ENCODE peak calls at places on chromosomes 13 and 19, in five cellular contexts. One of them, this sample, is unnamed.

GRCh38 chr13:70732611-70733010 is 624.4 kb upstream of the KLHL1 start:
- DNase-seq in adrenal gland: no peak
- DNase-seq in psoas muscle: no peak
- DNase-seq in RCC 7860: no peak
- DNase-seq in hippocampal formation: no peak
- DNase-seq in this sample: no peak

GRCh38 chr19:47109541-47110375 is 3.8 kb downstream of the ZC3H4 start:
- DNase-seq in hippocampal formation: peak; percentile 62
- DNase-seq in RCC 7860: no peak
- DNase-seq in psoas muscle: no peak
- DNase-seq in adrenal gland: no peak
- DNase-seq in this sample: no peak

GRCh38 chr13:43153436-43154082 is 130.2 kb downstream of the DNAJC15 start:
- DNase-seq in adrenal gland: no peak
- DNase-seq in RCC 7860: no peak
- DNase-seq in psoas muscle: no peak
- DNase-seq in hippocampal formation: no peak
- DNase-seq in this sample: no peak

GRCh38 chr13:113820813-113821651 is 42.8 kb downstream of the GAS6 start:
- DNase-seq in adrenal gland: peak; percentile 87
- DNase-seq in hippocampal formation: peak; percentile 92
- DNase-seq in psoas muscle: peak; percentile 95
- DNase-seq in RCC 7860: peak; percentile 96
- DNase-seq in this sample: peak; percentile 86

GRCh38 chr19:1631557-1632100 is 20.8 kb downstream of the TCF3 start:
- DNase-seq in psoas muscle: no peak
- DNase-seq in RCC 7860: no peak
- DNase-seq in adrenal gland: no peak
- DNase-seq in hippocampal formation: no peak
- DNase-seq in this sample: no peak

GRCh38 chr13:111429064-111429558 is 108.7 kb downstream of the TEX29 start:
- DNase-seq in hippocampal formation: peak; percentile 10
- DNase-seq in RCC 7860: no peak
- DNase-seq in psoas muscle: no peak
- DNase-seq in adrenal gland: peak; percentile 35
- DNase-seq in this sample: no peak

GRCh38 chr13:38687246-38688229 is 661 bp downstream of the FREM2 start:
- DNase-seq in hippocampal formation: no peak
- DNase-seq in psoas muscle: peak; percentile 63
- DNase-seq in RCC 7860: no peak
- DNase-seq in adrenal gland: no peak
- DNase-seq in this sample: no peak

GRCh38 chr13:78256479-78256878 is 337.8 kb upstream of the EDNRB start:
- DNase-seq in psoas muscle: no peak
- DNase-seq in RCC 7860: no peak
- DNase-seq in adrenal gland: no peak
- DNase-seq in hippocampal formation: no peak
- DNase-seq in this sample: no peak

GRCh38 chr13:33662392-33662791 is 155.6 kb upstream of the RFC3 start:
- DNase-seq in psoas muscle: no peak
- DNase-seq in adrenal gland: no peak
- DNase-seq in hippocampal formation: no peak
- DNase-seq in RCC 7860: no peak
- DNase-seq in this sample: no peak

GRCh38 chr13:32660227-32660626 is 74.0 kb downstream of the PDS5B start:
- DNase-seq in RCC 7860: no peak
- DNase-seq in hippocampal formation: no peak
- DNase-seq in adrenal gland: no peak
- DNase-seq in psoas muscle: no peak
- DNase-seq in this sample: no peak

GRCh38 chr13:81487151-81487550 is 1146.2 kb upstream of the SPRY2 start:
- DNase-seq in adrenal gland: no peak
- DNase-seq in RCC 7860: no peak
- DNase-seq in psoas muscle: no peak
- DNase-seq in hippocampal formation: no peak
- DNase-seq in this sample: no peak

GRCh38 chr19:29834991-29835390 is 23.2 kb downstream of the CCNE1 start:
- DNase-seq in RCC 7860: no peak
- DNase-seq in hippocampal formation: no peak
- DNase-seq in psoas muscle: no peak
- DNase-seq in adrenal gland: no peak
- DNase-seq in this sample: no peak

GRCh38 chr13:114108894-114109293 is 23.5 kb downstream of the RASA3 start:
- DNase-seq in hippocampal formation: no peak
- DNase-seq in psoas muscle: peak; percentile 44
- DNase-seq in adrenal gland: peak; percentile 6
- DNase-seq in RCC 7860: no peak
- DNase-seq in this sample: no peak

GRCh38 chr13:46171223-46171622 is 10.8 kb downstream of the LCP1 start:
- DNase-seq in hippocampal formation: no peak
- DNase-seq in RCC 7860: no peak
- DNase-seq in psoas muscle: no peak
- DNase-seq in adrenal gland: no peak
- DNase-seq in this sample: no peak

GRCh38 chr13:70668293-70668692 is 560.0 kb upstream of the KLHL1 start:
- DNase-seq in adrenal gland: no peak
- DNase-seq in psoas muscle: no peak
- DNase-seq in RCC 7860: no peak
- DNase-seq in hippocampal formation: no peak
- DNase-seq in this sample: no peak